ENCODE peak calls at places on chromosomes 1 and 21, in five cellular contexts. C is K562, O is transverse colon, P is tibial nerve, Y is A549. B is an unnamed sample.

GRCh38 chr1:234842726-234843641 is 233.0 kb upstream of the IRF2BP2 start:
- DNase-seq in O (no peak), Y (no peak), C (peak), P (no peak), B (no peak)

GRCh38 chr1:56330400-56331026 is 248.8 kb downstream of the PLPP3 start:
- DNase-seq in Y (no peak), P (no peak), C (no peak), O (no peak), B (peak)

GRCh38 chr1:242206994-242207393 is 208.1 kb upstream of the MAP1LC3C start:
- DNase-seq in Y (no peak), P (no peak), O (no peak), C (no peak), B (no peak)

GRCh38 chr1:41891403-41891896 is 27.3 kb downstream of the HIVEP3 start:
- DNase-seq in C (no peak), Y (no peak), O (peak), P (no peak), B (peak)

GRCh38 chr1:57832616-57833015 is 408.8 kb upstream of the DAB1 start:
- DNase-seq in Y (no peak), P (no peak), O (no peak), C (no peak), B (no peak)

GRCh38 chr1:219405531-219406331 is 207.2 kb downstream of the ZC3H11B start:
- DNase-seq in P (no peak), O (no peak), Y (no peak), C (no peak), B (no peak)

GRCh38 chr1:237146247-237146646 is 104.3 kb downstream of the RYR2 start:
- DNase-seq in O (no peak), P (no peak), C (no peak), Y (no peak), B (no peak)

GRCh38 chr1:67642694-67643093 is 42.3 kb upstream of the GADD45A start:
- DNase-seq in P (peak), C (no peak), O (no peak), Y (no peak), B (no peak)

GRCh38 chr1:4488018-4488417 is 166.4 kb upstream of the AJAP1 start:
- DNase-seq in O (no peak), P (no peak), Y (no peak), C (no peak), B (no peak)

GRCh38 chr1:203517426-203517974 is 23.5 kb downstream of the OPTC start:
- DNase-seq in P (no peak), Y (no peak), C (no peak), O (no peak), B (no peak)

GRCh38 chr1:203511513-203511912 is 17.6 kb downstream of the OPTC start:
- DNase-seq in Y (no peak), O (no peak), P (no peak), C (no peak), B (no peak)

GRCh38 chr1:203508463-203508862 is 14.5 kb downstream of the OPTC start:
- DNase-seq in Y (no peak), P (no peak), O (no peak), C (peak), B (peak)

GRCh38 chr1:203516906-203517305 is 23.0 kb downstream of the OPTC start:
- DNase-seq in P (no peak), C (no peak), O (no peak), Y (no peak), B (no peak)

DNA sequence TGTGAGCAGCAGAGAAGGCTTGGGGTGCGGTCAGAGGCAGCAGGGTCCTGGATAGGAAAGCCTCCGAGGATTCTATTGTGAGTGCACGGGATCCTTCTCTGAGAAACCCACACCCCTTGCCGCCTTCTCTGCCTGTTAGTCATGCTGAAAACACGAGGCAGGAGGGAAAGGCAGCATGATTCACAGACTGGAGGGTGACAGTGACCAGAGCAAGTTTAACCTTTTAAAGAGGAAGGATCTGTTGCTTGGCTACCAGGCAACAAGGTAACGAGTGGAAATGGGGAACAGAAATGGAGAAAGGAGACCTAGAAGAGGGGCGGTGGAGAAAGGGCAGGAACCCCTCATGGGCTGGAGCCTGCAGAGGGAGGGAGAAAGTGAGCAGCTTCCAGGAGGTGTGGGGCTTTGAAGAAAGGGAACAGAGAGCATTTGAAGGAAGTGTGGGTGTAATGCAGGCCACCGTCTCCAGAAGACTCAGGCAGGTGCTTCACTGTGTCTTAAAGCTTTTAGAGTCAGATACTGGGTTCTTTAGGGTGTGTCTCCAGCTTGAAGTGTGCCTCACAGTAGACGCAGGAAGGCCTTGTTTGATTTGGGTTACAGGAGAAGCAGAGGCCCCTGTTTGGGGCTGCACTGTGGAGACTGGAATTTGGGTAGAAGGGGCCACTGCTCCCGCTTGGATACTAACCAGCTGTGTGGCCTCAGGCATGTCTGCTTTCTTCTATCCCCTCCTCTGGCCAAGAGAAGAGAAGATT is 19.1 kb downstream of the OPTC start:
- DNase-seq in Y (peak), C (no peak), O (peak), P (peak), B (peak)
- TF ChIP-seq EP300 in Y (no peak), C (no peak), O (no peak), P (no peak), B (no peak)

GRCh38 chr21:45493401-45494001 is 48.7 kb downstream of the SLC19A1 start:
- DNase-seq in P (no peak), C (no peak), O (no peak), Y (no peak), B (no peak)
- TF ChIP-seq EP300 in P (no peak), C (no peak), O (no peak), Y (no peak), B (no peak)

GRCh38 chr1:218101409-218101808 is 183.7 kb upstream of the RRP15 start:
- DNase-seq in P (no peak), C (no peak), O (no peak), Y (no peak), B (no peak)
- TF ChIP-seq EP300 in P (no peak), C (no peak), O (no peak), Y (no peak), B (no peak)

DNA sequence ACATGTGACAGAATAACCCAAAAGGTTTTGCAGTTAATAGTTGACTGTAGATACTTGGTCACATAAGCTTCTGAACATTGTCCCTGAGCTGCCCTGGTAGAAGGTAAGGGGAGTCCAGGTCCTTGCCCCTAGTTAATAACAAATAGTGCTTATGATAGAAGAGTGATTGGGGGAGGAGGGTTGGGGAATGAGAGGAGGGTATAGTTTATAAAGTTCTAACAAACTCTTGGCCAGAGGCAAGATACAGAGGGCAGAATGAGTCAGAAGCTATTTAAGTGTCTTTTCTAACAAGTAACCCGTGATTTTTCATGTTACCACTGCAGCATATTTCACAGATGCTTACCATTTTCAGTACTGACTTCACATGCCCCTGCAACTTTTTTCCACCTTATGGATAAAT is 26.7 kb upstream of the MYOCOS start:
- DNase-seq in C (no peak), P (no peak), O (no peak), Y (no peak), B (no peak)
- TF ChIP-seq EP300 in C (no peak), P (no peak), O (no peak), Y (no peak), B (no peak)

DNA sequence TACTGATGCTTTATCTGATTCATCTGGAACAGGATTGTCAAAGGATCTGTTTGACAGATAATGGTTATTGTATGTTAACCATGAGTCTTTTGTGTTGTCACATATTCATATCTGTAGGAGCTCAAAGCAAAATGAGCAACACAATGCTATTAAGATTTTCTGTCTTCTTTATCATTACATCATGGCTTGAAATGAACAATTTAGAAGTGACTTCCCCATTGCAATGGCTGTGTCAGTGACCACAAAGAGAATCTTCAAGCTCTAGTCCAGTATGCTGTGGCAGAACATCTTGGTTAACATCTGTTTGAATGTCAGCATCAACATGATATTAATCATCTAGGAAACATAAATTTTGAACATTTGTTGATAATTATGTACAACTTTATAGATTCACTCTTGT is 1148.5 kb downstream of the PLA2G4A start:
- DNase-seq in Y (no peak), P (no peak), C (no peak), O (no peak), B (no peak)
- TF ChIP-seq EP300 in Y (no peak), P (no peak), C (no peak), O (no peak), B (no peak)

DNA sequence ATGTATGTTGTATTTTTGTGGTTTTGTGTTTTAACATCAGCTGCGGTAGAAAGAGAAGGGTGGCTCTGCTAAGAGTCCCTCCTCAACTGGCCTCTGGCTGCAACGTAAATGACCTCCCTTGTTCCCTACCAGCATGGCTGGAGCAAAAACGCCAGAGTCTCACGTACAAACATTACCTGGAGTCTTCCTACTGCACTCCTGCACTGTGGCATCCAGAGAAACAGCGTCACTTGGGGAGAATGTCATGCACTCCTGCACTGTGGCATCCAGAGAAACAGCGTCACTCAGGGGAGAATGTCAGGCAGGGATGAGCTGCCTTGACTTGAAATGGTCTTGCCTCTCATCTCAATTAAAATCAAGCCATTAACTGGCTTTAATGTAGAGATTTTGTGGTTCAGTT is 314.2 kb downstream of the KIF26B start:
- DNase-seq in O (no peak), C (no peak), P (no peak), Y (no peak), B (no peak)
- TF ChIP-seq EP300 in O (no peak), C (no peak), P (no peak), Y (no peak), B (no peak)

GRCh38 chr1:182111496-182111895 is 50.0 kb upstream of the ZNF648 start:
- DNase-seq in Y (no peak), P (no peak), O (peak), C (no peak), B (no peak)
- TF ChIP-seq EP300 in Y (no peak), P (no peak), O (no peak), C (no peak), B (no peak)

GRCh38 chr1:22025368-22026154 is 24.1 kb downstream of the CELA3A start:
- DNase-seq in Y (peak), O (peak), P (peak), C (peak), B (peak)

GRCh38 chr1:22030057-22030456 is 22.5 kb upstream of the CDC42 start:
- DNase-seq in Y (no peak), O (no peak), C (no peak), P (no peak), B (no peak)

GRCh38 chr1:22026924-22027289 is 25.4 kb downstream of the CELA3A start:
- DNase-seq in C (no peak), P (no peak), O (no peak), Y (no peak), B (no peak)

GRCh38 chr1:22030473-22030872 is 22.0 kb upstream of the CDC42 start:
- DNase-seq in P (no peak), O (no peak), C (no peak), Y (no peak), B (no peak)

GRCh38 chr1:22031214-22031962 is 21.1 kb upstream of the CDC42 start:
- DNase-seq in O (peak), P (no peak), C (no peak), Y (no peak), B (peak)
- TF ChIP-seq EP300 in O (peak), P (no peak), C (no peak), Y (no peak), B (no peak)

GRCh38 chr1:12129624-12130023 is 37.2 kb upstream of the TNFRSF1B start:
- DNase-seq in Y (no peak), P (no peak), O (no peak), C (no peak), B (no peak)
- TF ChIP-seq EP300 in Y (no peak), P (no peak), O (no peak), C (no peak), B (no peak)

GRCh38 chr1:16115468-16116363 is 40.2 kb downstream of the EPHA2 start:
- DNase-seq in C (peak), O (no peak), Y (no peak), P (no peak), B (no peak)
- TF ChIP-seq EP300 in C (no peak), O (no peak), Y (no peak), P (no peak), B (no peak)